ENCODE peak calls at places on chromosomes 2 and 18, in eight cellular contexts. One of them, this sample, is unnamed. For H3K4me1, the result is how much of the 10 kb centered on the place peaks cover.

GRCh38 chr2:60806988-60807681 is 51.1 kb downstream of the PAPOLG start:
- DNase-seq in CD8-positive, alpha-beta T cell: peak
- DNase-seq in transverse colon: no peak
- DNase-seq in GM23248: peak
- DNase-seq in mucosa of descending colon: no peak
- DNase-seq in cardiac muscle cell: peak
- DNase-seq in aorta: peak
- DNase-seq in heart left ventricle: no peak
- DNase-seq in this sample: no peak

GRCh38 chr2:127239395-127239794 is 19.3 kb upstream of the CYP27C1 start:
- DNase-seq in CD8-positive, alpha-beta T cell: no peak
- DNase-seq in transverse colon: no peak
- DNase-seq in GM23248: no peak
- DNase-seq in mucosa of descending colon: no peak
- DNase-seq in cardiac muscle cell: no peak
- DNase-seq in aorta: no peak
- DNase-seq in heart left ventricle: no peak
- DNase-seq in this sample: no peak

GRCh38 chr2:33058716-33059451 is 112.1 kb downstream of the LTBP1 start:
- DNase-seq in CD8-positive, alpha-beta T cell: no peak
- DNase-seq in transverse colon: no peak
- DNase-seq in GM23248: no peak
- DNase-seq in mucosa of descending colon: no peak
- DNase-seq in cardiac muscle cell: no peak
- DNase-seq in aorta: no peak
- DNase-seq in heart left ventricle: no peak
- DNase-seq in this sample: no peak

GRCh38 chr2:43453771-43454170 is 142.1 kb downstream of the THADA start:
- DNase-seq in CD8-positive, alpha-beta T cell: no peak
- DNase-seq in transverse colon: no peak
- DNase-seq in GM23248: no peak
- DNase-seq in mucosa of descending colon: no peak
- DNase-seq in cardiac muscle cell: no peak
- DNase-seq in aorta: no peak
- DNase-seq in heart left ventricle: no peak
- DNase-seq in this sample: no peak

GRCh38 chr2:45339253-45339652 is 271.8 kb downstream of the SRBD1 start:
- DNase-seq in CD8-positive, alpha-beta T cell: no peak
- DNase-seq in transverse colon: no peak
- DNase-seq in GM23248: no peak
- DNase-seq in mucosa of descending colon: no peak
- DNase-seq in cardiac muscle cell: no peak
- DNase-seq in aorta: no peak
- DNase-seq in heart left ventricle: no peak
- DNase-seq in this sample: no peak

GRCh38 chr18:25134858-25135257 is 217.1 kb downstream of the ZNF521 start:
- DNase-seq in CD8-positive, alpha-beta T cell: no peak
- DNase-seq in transverse colon: no peak
- DNase-seq in GM23248: no peak
- DNase-seq in mucosa of descending colon: no peak
- DNase-seq in cardiac muscle cell: peak
- DNase-seq in aorta: no peak
- DNase-seq in heart left ventricle: no peak
- DNase-seq in this sample: no peak

GRCh38 chr18:79692886-79693285 is 13.3 kb downstream of the CTDP1 start:
- DNase-seq in CD8-positive, alpha-beta T cell: no peak
- DNase-seq in transverse colon: no peak
- DNase-seq in GM23248: no peak
- DNase-seq in mucosa of descending colon: no peak
- DNase-seq in cardiac muscle cell: no peak
- DNase-seq in aorta: peak
- DNase-seq in heart left ventricle: no peak
- DNase-seq in this sample: no peak

GRCh38 chr18:33716061-33716683 is 138.2 kb downstream of the ASXL3 start:
- DNase-seq in CD8-positive, alpha-beta T cell: no peak
- DNase-seq in transverse colon: no peak
- DNase-seq in GM23248: no peak
- DNase-seq in mucosa of descending colon: no peak
- DNase-seq in cardiac muscle cell: no peak
- DNase-seq in aorta: no peak
- DNase-seq in heart left ventricle: no peak
- DNase-seq in this sample: no peak

GRCh38 chr18:45772081-45772480 is 48.1 kb downstream of the SLC14A1 start:
- DNase-seq in CD8-positive, alpha-beta T cell: no peak
- DNase-seq in transverse colon: no peak
- DNase-seq in GM23248: no peak
- DNase-seq in mucosa of descending colon: no peak
- DNase-seq in cardiac muscle cell: no peak
- DNase-seq in aorta: no peak
- DNase-seq in heart left ventricle: no peak
- DNase-seq in this sample: no peak

GRCh38 chr2:173221081-173221695 is 133.5 kb upstream of the CDCA7 start:
- DNase-seq in CD8-positive, alpha-beta T cell: no peak
- DNase-seq in transverse colon: no peak
- DNase-seq in GM23248: no peak
- DNase-seq in mucosa of descending colon: no peak
- DNase-seq in cardiac muscle cell: peak
- DNase-seq in aorta: no peak
- DNase-seq in heart left ventricle: no peak
- DNase-seq in this sample: no peak

GRCh38 chr18:48949606-48950535 is 894 bp downstream of the SMAD7 start:
- DNase-seq in CD8-positive, alpha-beta T cell: peak
- DNase-seq in transverse colon: peak
- DNase-seq in GM23248: peak
- DNase-seq in mucosa of descending colon: peak
- DNase-seq in cardiac muscle cell: peak
- DNase-seq in aorta: peak
- DNase-seq in heart left ventricle: no peak
- DNase-seq in this sample: peak

GRCh38 chr2:228590681-228591080 is 409.2 kb upstream of the SPHKAP start:
- DNase-seq in CD8-positive, alpha-beta T cell: no peak
- DNase-seq in transverse colon: no peak
- DNase-seq in GM23248: no peak
- DNase-seq in mucosa of descending colon: no peak
- DNase-seq in cardiac muscle cell: no peak
- DNase-seq in aorta: no peak
- DNase-seq in heart left ventricle: no peak
- DNase-seq in this sample: no peak

GRCh38 chr2:88458633-88459032 is 6.1 kb upstream of the FOXI3 start:
- DNase-seq in CD8-positive, alpha-beta T cell: no peak
- DNase-seq in transverse colon: no peak
- DNase-seq in GM23248: no peak
- DNase-seq in mucosa of descending colon: no peak
- DNase-seq in cardiac muscle cell: no peak
- DNase-seq in aorta: no peak
- DNase-seq in heart left ventricle: no peak
- DNase-seq in this sample: no peak

GRCh38 chr2:237130562-237131421 is 45.1 kb downstream of the COPS8 start:
- DNase-seq in CD8-positive, alpha-beta T cell: no peak
- DNase-seq in transverse colon: no peak
- DNase-seq in GM23248: no peak
- DNase-seq in mucosa of descending colon: no peak
- DNase-seq in cardiac muscle cell: no peak
- DNase-seq in aorta: no peak
- DNase-seq in heart left ventricle: no peak
- DNase-seq in this sample: no peak

GRCh38 chr2:163778045-163778753 is 42.4 kb upstream of the FIGN start:
- DNase-seq in CD8-positive, alpha-beta T cell: no peak
- DNase-seq in transverse colon: no peak
- DNase-seq in GM23248: peak
- DNase-seq in mucosa of descending colon: no peak
- DNase-seq in cardiac muscle cell: peak
- DNase-seq in aorta: peak
- DNase-seq in heart left ventricle: no peak
- DNase-seq in this sample: peak

GRCh38 chr18:73927494-73927893 is 220.1 kb downstream of the FBXO15 start:
- DNase-seq in CD8-positive, alpha-beta T cell: no peak
- DNase-seq in transverse colon: peak
- DNase-seq in GM23248: no peak
- DNase-seq in mucosa of descending colon: no peak
- DNase-seq in cardiac muscle cell: no peak
- DNase-seq in aorta: no peak
- DNase-seq in heart left ventricle: no peak
- DNase-seq in this sample: no peak

GRCh38 chr2:158753561-158754302 is 41.4 kb upstream of the DAPL1 start:
- DNase-seq in CD8-positive, alpha-beta T cell: peak
- DNase-seq in transverse colon: peak
- DNase-seq in GM23248: peak
- DNase-seq in mucosa of descending colon: no peak
- DNase-seq in cardiac muscle cell: peak
- DNase-seq in aorta: no peak
- DNase-seq in heart left ventricle: no peak
- DNase-seq in this sample: peak

GRCh38 chr2:143284087-143284675 is 155.0 kb downstream of the ARHGAP15 start:
- DNase-seq in CD8-positive, alpha-beta T cell: peak
- DNase-seq in transverse colon: no peak
- DNase-seq in GM23248: peak
- DNase-seq in mucosa of descending colon: no peak
- DNase-seq in cardiac muscle cell: peak
- DNase-seq in aorta: no peak
- DNase-seq in heart left ventricle: no peak
- DNase-seq in this sample: no peak

GRCh38 chr2:22238967-22239366 is 1115.2 kb downstream of the TDRD15 start:
- DNase-seq in CD8-positive, alpha-beta T cell: no peak
- DNase-seq in transverse colon: no peak
- DNase-seq in GM23248: no peak
- DNase-seq in mucosa of descending colon: no peak
- DNase-seq in cardiac muscle cell: no peak
- DNase-seq in aorta: no peak
- DNase-seq in heart left ventricle: no peak
- DNase-seq in this sample: no peak

GRCh38 chr2:15561574-15562344 is 625 bp upstream of the NBAS start:
- DNase-seq in CD8-positive, alpha-beta T cell: peak
- DNase-seq in transverse colon: peak
- DNase-seq in GM23248: peak
- DNase-seq in mucosa of descending colon: no peak
- DNase-seq in cardiac muscle cell: peak
- DNase-seq in aorta: no peak
- DNase-seq in heart left ventricle: no peak
- DNase-seq in this sample: no peak

GRCh38 chr18:77107218-77107815 is 25.3 kb downstream of the MBP start:
- DNase-seq in CD8-positive, alpha-beta T cell: no peak
- DNase-seq in transverse colon: no peak
- DNase-seq in GM23248: no peak
- DNase-seq in mucosa of descending colon: no peak
- DNase-seq in cardiac muscle cell: peak
- DNase-seq in aorta: no peak
- DNase-seq in heart left ventricle: no peak
- DNase-seq in this sample: no peak

GRCh38 chr2:138602166-138602460 is 100.5 kb downstream of the SPOPL start:
- DNase-seq in CD8-positive, alpha-beta T cell: no peak
- DNase-seq in transverse colon: no peak
- DNase-seq in GM23248: no peak
- DNase-seq in mucosa of descending colon: no peak
- DNase-seq in cardiac muscle cell: no peak
- DNase-seq in aorta: no peak
- DNase-seq in heart left ventricle: no peak
- DNase-seq in this sample: no peak

GRCh38 chr2:105750735-105751134 is 6.0 kb downstream of the NCK2 start:
- DNase-seq in CD8-positive, alpha-beta T cell: no peak
- DNase-seq in transverse colon: no peak
- DNase-seq in GM23248: no peak
- DNase-seq in mucosa of descending colon: no peak
- DNase-seq in cardiac muscle cell: no peak
- DNase-seq in aorta: no peak
- DNase-seq in heart left ventricle: no peak
- DNase-seq in this sample: no peak
- H3K4me1 ChIP-seq in CD8-positive, alpha-beta T cell: half or more
- H3K4me1 ChIP-seq in transverse colon: under half
- H3K4me1 ChIP-seq in GM23248: under half
- H3K4me1 ChIP-seq in mucosa of descending colon: under half
- H3K4me1 ChIP-seq in cardiac muscle cell: under half
- H3K4me1 ChIP-seq in aorta: under half
- H3K4me1 ChIP-seq in heart left ventricle: under half
- H3K4me1 ChIP-seq in this sample: under half

GRCh38 chr2:202037086-202037485 is 3.4 kb downstream of the FZD7 start:
- DNase-seq in CD8-positive, alpha-beta T cell: no peak
- DNase-seq in transverse colon: no peak
- DNase-seq in GM23248: peak
- DNase-seq in mucosa of descending colon: no peak
- DNase-seq in cardiac muscle cell: no peak
- DNase-seq in aorta: no peak
- DNase-seq in heart left ventricle: no peak
- DNase-seq in this sample: no peak
- H3K4me1 ChIP-seq in CD8-positive, alpha-beta T cell: under half
- H3K4me1 ChIP-seq in transverse colon: under half
- H3K4me1 ChIP-seq in GM23248: under half
- H3K4me1 ChIP-seq in mucosa of descending colon: under half
- H3K4me1 ChIP-seq in cardiac muscle cell: under half
- H3K4me1 ChIP-seq in aorta: under half
- H3K4me1 ChIP-seq in heart left ventricle: under half
- H3K4me1 ChIP-seq in this sample: under half

GRCh38 chr2:75456825-75457224 is 103.9 kb downstream of the EVA1A start:
- DNase-seq in CD8-positive, alpha-beta T cell: no peak
- DNase-seq in transverse colon: no peak
- DNase-seq in GM23248: no peak
- DNase-seq in mucosa of descending colon: no peak
- DNase-seq in cardiac muscle cell: no peak
- DNase-seq in aorta: no peak
- DNase-seq in heart left ventricle: no peak
- DNase-seq in this sample: no peak
- H3K4me1 ChIP-seq in CD8-positive, alpha-beta T cell: under half
- H3K4me1 ChIP-seq in transverse colon: under half
- H3K4me1 ChIP-seq in GM23248: under half
- H3K4me1 ChIP-seq in mucosa of descending colon: under half
- H3K4me1 ChIP-seq in cardiac muscle cell: under half
- H3K4me1 ChIP-seq in aorta: under half
- H3K4me1 ChIP-seq in heart left ventricle: under half
- H3K4me1 ChIP-seq in this sample: under half

GRCh38 chr2:152407806-152408205 is 72.8 kb downstream of the FMNL2 start:
- DNase-seq in CD8-positive, alpha-beta T cell: no peak
- DNase-seq in transverse colon: no peak
- DNase-seq in GM23248: no peak
- DNase-seq in mucosa of descending colon: no peak
- DNase-seq in cardiac muscle cell: no peak
- DNase-seq in aorta: no peak
- DNase-seq in heart left ventricle: no peak
- DNase-seq in this sample: no peak
- H3K4me1 ChIP-seq in CD8-positive, alpha-beta T cell: under half
- H3K4me1 ChIP-seq in transverse colon: under half
- H3K4me1 ChIP-seq in GM23248: under half
- H3K4me1 ChIP-seq in mucosa of descending colon: under half
- H3K4me1 ChIP-seq in cardiac muscle cell: under half
- H3K4me1 ChIP-seq in aorta: under half
- H3K4me1 ChIP-seq in heart left ventricle: under half
- H3K4me1 ChIP-seq in this sample: half or more